ENCODE peak calls at places on chromosome 19, in four cellular contexts. One of them, this sample, is unnamed.

GRCh38 chr19:30150626-30151025 is 208.6 kb downstream of the URI1 start:
- DNase-seq in H9: no peak
- DNase-seq in H1: no peak
- DNase-seq in neuronal stem cell: no peak
- DNase-seq in this sample: no peak

GRCh38 chr19:35332817-35333216 is 3.8 kb downstream of the CD22 start:
- DNase-seq in H9: no peak
- DNase-seq in H1: no peak
- DNase-seq in neuronal stem cell: no peak
- DNase-seq in this sample: no peak

GRCh38 chr19:51093510-51094345 is 11.0 kb upstream of the KLK14 start:
- DNase-seq in H1: no peak
- DNase-seq in neuronal stem cell: no peak
- DNase-seq in H9: no peak
- DNase-seq in this sample: no peak

GRCh38 chr19:14496029-14496848 is at the start of gene GIPC1:
- DNase-seq in neuronal stem cell: peak
- DNase-seq in H9: peak
- DNase-seq in H1: peak
- DNase-seq in this sample: peak

GRCh38 chr19:24086974-24087595 is at the start of gene ZNF254:
- DNase-seq in H1: peak
- DNase-seq in neuronal stem cell: peak
- DNase-seq in H9: peak
- DNase-seq in this sample: peak

GRCh38 chr19:51331193-51331592 is 10.7 kb downstream of the VSIG10L start:
- DNase-seq in H1: no peak
- DNase-seq in H9: no peak
- DNase-seq in neuronal stem cell: no peak
- DNase-seq in this sample: no peak

GRCh38 chr19:10045371-10045770 is 32.1 kb downstream of the RDH8 start:
- DNase-seq in H1: no peak
- DNase-seq in H9: no peak
- DNase-seq in neuronal stem cell: no peak
- DNase-seq in this sample: no peak

GRCh38 chr19:29495091-29495490 is 30.7 kb upstream of the VSTM2B start:
- DNase-seq in H1: no peak
- DNase-seq in neuronal stem cell: no peak
- DNase-seq in H9: no peak
- DNase-seq in this sample: no peak

GRCh38 chr19:42323473-42323851 is 2.0 kb upstream of the MEGF8 start:
- DNase-seq in H1: peak
- DNase-seq in neuronal stem cell: no peak
- DNase-seq in H9: peak
- DNase-seq in this sample: no peak

GRCh38 chr19:347946-348861 is 3.6 kb upstream of the MIER2 start:
- DNase-seq in neuronal stem cell: no peak
- DNase-seq in H1: no peak
- DNase-seq in H9: peak
- DNase-seq in this sample: no peak

GRCh38 chr19:56633021-56633420 is 9.9 kb upstream of the SMIM17 start:
- DNase-seq in H1: no peak
- DNase-seq in H9: no peak
- DNase-seq in neuronal stem cell: no peak
- DNase-seq in this sample: no peak

GRCh38 chr19:33603377-33603776 is 18.4 kb upstream of the CHST8 start:
- DNase-seq in neuronal stem cell: no peak
- DNase-seq in H1: no peak
- DNase-seq in H9: no peak
- DNase-seq in this sample: no peak

GRCh38 chr19:405138-405965 is 3.6 kb downstream of the C2CD4C start:
- DNase-seq in H1: no peak
- DNase-seq in neuronal stem cell: no peak
- DNase-seq in H9: peak
- DNase-seq in this sample: no peak

GRCh38 chr19:37817180-37817911 is 38.0 kb upstream of the ZNF573 start:
- DNase-seq in H1: peak
- DNase-seq in H9: peak
- DNase-seq in neuronal stem cell: peak
- DNase-seq in this sample: peak

GRCh38 chr19:5990289-5990797 is 12.4 kb upstream of the RANBP3 start:
- DNase-seq in H9: peak
- DNase-seq in neuronal stem cell: no peak
- DNase-seq in H1: no peak
- DNase-seq in this sample: no peak

GRCh38 chr19:55189424-55189823 is 9.3 kb upstream of the SYT5 start:
- DNase-seq in neuronal stem cell: no peak
- DNase-seq in H9: peak
- DNase-seq in H1: peak
- DNase-seq in this sample: peak

GRCh38 chr19:17753976-17754375 is 2.7 kb downstream of the FCHO1 start:
- DNase-seq in H1: no peak
- DNase-seq in H9: no peak
- DNase-seq in neuronal stem cell: no peak
- DNase-seq in this sample: no peak

GRCh38 chr19:42693760-42694350 is 46.4 kb downstream of the PSG3 start:
- DNase-seq in neuronal stem cell: no peak
- DNase-seq in H1: no peak
- DNase-seq in H9: no peak
- DNase-seq in this sample: peak

GRCh38 chr19:8612807-8613171 is 2.3 kb upstream of the ADAMTS10 start:
- DNase-seq in H9: no peak
- DNase-seq in H1: no peak
- DNase-seq in neuronal stem cell: no peak
- DNase-seq in this sample: no peak

GRCh38 chr19:1262687-1263123 is 6.4 kb upstream of the CIRBP start:
- DNase-seq in neuronal stem cell: no peak
- DNase-seq in H1: no peak
- DNase-seq in H9: no peak
- DNase-seq in this sample: no peak

GRCh38 chr19:29318581-29318980 is 105.6 kb upstream of the UQCRFS1 start:
- DNase-seq in neuronal stem cell: no peak
- DNase-seq in H9: no peak
- DNase-seq in H1: no peak
- DNase-seq in this sample: no peak

GRCh38 chr19:34222386-34222785 is 32.0 kb upstream of the GARRE1 start:
- DNase-seq in H1: no peak
- DNase-seq in H9: no peak
- DNase-seq in neuronal stem cell: no peak
- DNase-seq in this sample: no peak

GRCh38 chr19:45782820-45783785 is 813 bp upstream of the DMPK start:
- DNase-seq in neuronal stem cell: no peak
- DNase-seq in H1: no peak
- DNase-seq in H9: peak
- DNase-seq in this sample: peak

GRCh38 chr19:12840091-12841079 is 2.1 kb downstream of the MAST1 start:
- DNase-seq in neuronal stem cell: peak
- DNase-seq in H1: peak
- DNase-seq in H9: peak
- DNase-seq in this sample: peak

GRCh38 chr19:17726136-17726741 is 7.0 kb downstream of the MAP1S start:
- DNase-seq in H1: no peak
- DNase-seq in neuronal stem cell: no peak
- DNase-seq in H9: no peak
- DNase-seq in this sample: no peak

GRCh38 chr19:18379803-18380747 is 5.9 kb upstream of the GDF15 start:
- DNase-seq in H9: peak
- DNase-seq in H1: no peak
- DNase-seq in neuronal stem cell: no peak
- DNase-seq in this sample: peak

GRCh38 chr19:1296575-1297271 is 11.1 kb downstream of the EFNA2 start:
- DNase-seq in H1: no peak
- DNase-seq in H9: no peak
- DNase-seq in neuronal stem cell: no peak
- DNase-seq in this sample: no peak

GRCh38 chr19:14435320-14436050 is 2.4 kb downstream of the PKN1 start:
- DNase-seq in H1: no peak
- DNase-seq in neuronal stem cell: no peak
- DNase-seq in H9: no peak
- DNase-seq in this sample: no peak

GRCh38 chr19:55437410-55437809 is 5.7 kb downstream of the SHISA7 start:
- DNase-seq in H1: no peak
- DNase-seq in neuronal stem cell: peak
- DNase-seq in H9: peak
- DNase-seq in this sample: peak

DNA sequence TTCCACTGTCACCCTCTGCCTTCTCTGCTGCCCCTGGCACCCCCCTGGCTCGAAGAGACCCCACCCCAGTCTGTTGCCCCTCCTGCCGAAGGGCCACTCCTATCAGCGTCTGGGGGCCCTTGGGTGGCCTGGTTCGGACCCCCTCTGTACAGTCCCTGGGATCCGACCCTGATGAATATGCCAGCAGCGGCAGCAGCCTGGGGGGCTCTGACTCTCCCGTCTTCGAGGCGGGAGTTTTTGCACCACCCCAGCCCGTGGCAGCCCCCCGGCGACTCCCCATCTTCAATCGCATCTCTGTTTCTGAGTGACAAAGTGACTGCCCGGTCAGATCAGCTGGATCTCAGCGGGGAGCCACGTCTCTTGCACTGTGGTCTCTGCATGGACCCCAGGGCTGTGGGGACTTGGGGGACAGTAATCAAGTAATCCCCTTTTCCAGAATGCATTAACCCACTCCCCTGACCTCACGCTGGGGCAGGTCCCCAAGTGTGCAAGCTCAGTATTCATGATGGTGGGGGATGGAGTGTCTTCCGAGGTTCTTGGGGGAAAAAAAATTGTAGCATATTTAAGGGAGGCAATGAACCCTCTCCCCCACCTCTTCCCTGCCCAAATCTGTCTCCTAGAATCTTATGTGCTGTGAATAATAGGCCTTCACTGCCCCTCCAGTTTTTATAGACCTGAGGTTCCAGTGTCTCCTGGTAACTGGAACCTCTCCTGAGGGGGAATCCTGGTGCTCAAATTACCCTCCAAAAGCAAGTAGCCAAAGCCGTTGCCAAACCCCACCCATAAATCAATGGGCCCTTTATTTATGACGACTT is 2.0 kb downstream of the ZFP36 start:
- DNase-seq in H1: no peak
- DNase-seq in neuronal stem cell: no peak
- DNase-seq in H9: no peak
- DNase-seq in this sample: peak
- H4K91ac ChIP-seq in H1: no peak
- H4K91ac ChIP-seq in neuronal stem cell: no peak
- H4K91ac ChIP-seq in H9: no peak
- H4K91ac ChIP-seq in this sample: no peak

DNA sequence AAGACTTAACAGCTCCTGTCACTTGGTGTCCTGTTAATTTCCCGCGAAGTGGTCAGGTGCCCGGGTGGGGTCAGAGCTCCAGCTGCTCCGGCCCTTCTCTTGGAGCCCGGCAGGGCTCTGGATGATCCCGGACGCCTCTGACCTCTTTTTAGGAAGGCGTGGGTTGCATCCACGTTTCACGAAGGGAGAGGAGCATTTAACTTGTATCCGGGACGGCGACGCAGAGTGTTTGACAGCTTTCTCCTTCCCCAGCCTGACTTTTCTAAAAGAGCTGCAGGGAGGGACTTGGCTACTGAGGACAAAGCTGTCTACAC is 656 bp downstream of the ZNF155 start:
- DNase-seq in H1: no peak
- DNase-seq in neuronal stem cell: no peak
- DNase-seq in H9: no peak
- DNase-seq in this sample: no peak
- H4K91ac ChIP-seq in H1: no peak
- H4K91ac ChIP-seq in neuronal stem cell: no peak
- H4K91ac ChIP-seq in H9: no peak
- H4K91ac ChIP-seq in this sample: no peak

DNA sequence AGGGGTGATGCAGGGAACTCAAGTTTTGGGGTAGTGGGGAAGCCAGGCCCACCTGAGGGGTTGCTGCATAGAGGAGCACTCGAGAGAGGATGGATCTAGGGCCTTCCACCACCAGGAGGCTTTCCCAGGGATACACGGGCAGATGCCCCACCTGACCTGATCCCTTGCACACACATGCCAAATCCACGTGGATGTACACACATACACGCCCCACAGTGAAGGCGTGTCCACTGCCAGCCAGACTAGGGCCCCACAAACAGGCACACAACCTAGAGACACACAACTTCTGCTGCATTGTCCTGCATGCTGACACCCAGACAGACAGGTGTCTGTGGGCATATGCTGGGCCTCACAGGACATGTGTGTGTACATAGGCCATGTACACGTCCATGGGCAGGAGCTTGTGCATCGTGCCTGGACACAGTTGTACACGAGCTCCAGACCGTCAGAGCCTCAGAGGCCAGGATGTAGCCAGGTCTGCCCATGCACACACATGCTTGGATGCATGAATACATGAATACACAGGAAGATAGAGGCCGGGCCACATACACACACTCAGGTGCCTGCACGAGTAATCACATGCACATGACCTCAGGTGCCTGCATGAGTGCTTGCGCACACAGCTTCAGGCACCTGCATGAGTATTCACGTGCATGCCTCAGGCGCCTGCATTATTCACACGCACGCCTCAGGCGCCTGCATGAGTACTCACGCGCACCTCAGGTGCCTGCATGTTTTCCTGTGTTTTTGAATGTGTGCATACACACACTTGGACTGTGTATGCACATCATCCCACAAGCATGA is 8.9 kb downstream of the CCDC97 start:
- DNase-seq in H9: no peak
- DNase-seq in H1: no peak
- DNase-seq in neuronal stem cell: no peak
- DNase-seq in this sample: no peak
- H4K91ac ChIP-seq in H9: no peak
- H4K91ac ChIP-seq in H1: no peak
- H4K91ac ChIP-seq in neuronal stem cell: no peak
- H4K91ac ChIP-seq in this sample: no peak

GRCh38 chr19:58473775-58474174 is 2.4 kb upstream of the ZNF446 start:
- DNase-seq in neuronal stem cell: no peak
- DNase-seq in H1: no peak
- DNase-seq in H9: no peak
- DNase-seq in this sample: no peak

GRCh38 chr19:58476498-58477015 is 405 bp downstream of the ZNF446 start:
- DNase-seq in H1: no peak
- DNase-seq in H9: peak
- DNase-seq in neuronal stem cell: no peak
- DNase-seq in this sample: no peak

GRCh38 chr19:58474291-58474996 is 1.7 kb upstream of the ZNF446 start:
- DNase-seq in H9: no peak
- DNase-seq in H1: no peak
- DNase-seq in neuronal stem cell: no peak
- DNase-seq in this sample: peak

GRCh38 chr19:58475714-58476497 is at the start of gene ZNF446:
- DNase-seq in neuronal stem cell: peak
- DNase-seq in H1: peak
- DNase-seq in H9: peak
- DNase-seq in this sample: peak

GRCh38 chr19:58474997-58475713 is 997 bp upstream of the ZNF446 start:
- DNase-seq in H1: no peak
- DNase-seq in H9: peak
- DNase-seq in neuronal stem cell: no peak
- DNase-seq in this sample: no peak
- H4K91ac ChIP-seq in H1: no peak
- H4K91ac ChIP-seq in H9: no peak
- H4K91ac ChIP-seq in neuronal stem cell: no peak
- H4K91ac ChIP-seq in this sample: peak

GRCh38 chr19:3099347-3100145 is 5.4 kb downstream of the GNA11 start:
- DNase-seq in H9: no peak
- DNase-seq in neuronal stem cell: no peak
- DNase-seq in H1: no peak
- DNase-seq in this sample: no peak
- H4K91ac ChIP-seq in H9: no peak
- H4K91ac ChIP-seq in neuronal stem cell: no peak
- H4K91ac ChIP-seq in H1: no peak
- H4K91ac ChIP-seq in this sample: no peak

This sample was measured in IMR-90.